ENCODE peak calls at places on chromosomes 6 and 20, in four cellular contexts. E is left ventricle myocardium inferior, T is C1 segment of cervical spinal cord, F is B cell. R is an unnamed sample.

GRCh38 chr6:135667694-135668455 is 170.3 kb upstream of the AHI1 start:
- DNase-seq in T (no peak), F (no peak), E (peak; percentile 30), R (no peak)

GRCh38 chr6:50815436-50816114 is 3.1 kb upstream of the TFAP2B start:
- DNase-seq in T (no peak), F (no peak), E (no peak), R (no peak)

GRCh38 chr6:137640086-137640485 is 145.9 kb upstream of the OLIG3 start:
- DNase-seq in F (no peak), T (peak; percentile 16), E (no peak), R (no peak)

GRCh38 chr6:141164042-141164748 is 968.5 kb upstream of the GJE1 start:
- DNase-seq in F (no peak), E (no peak), T (no peak), R (no peak)

GRCh38 chr6:79612918-79613317 is 18.2 kb upstream of the SH3BGRL2 start:
- DNase-seq in E (no peak), F (no peak), T (no peak), R (no peak)

GRCh38 chr6:104095661-104096416 is 763.9 kb downstream of the HACE1 start:
- DNase-seq in T (no peak), E (no peak), F (no peak), R (no peak)

GRCh38 chr20:48373555-48373934 is 454.3 kb downstream of the PREX1 start:
- DNase-seq in F (no peak), T (no peak), E (no peak), R (no peak)

GRCh38 chr6:31471711-31472110 is 26.2 kb upstream of the MICB start:
- DNase-seq in T (no peak), F (no peak), E (no peak), R (no peak)

GRCh38 chr6:31416394-31417014 is 13.1 kb downstream of the MICA start:
- DNase-seq in E (no peak), T (no peak), F (no peak), R (no peak)

GRCh38 chr6:158067436-158068015 is 85.9 kb downstream of the SYNJ2 start:
- DNase-seq in F (no peak), T (no peak), E (no peak), R (no peak)

GRCh38 chr6:155093430-155093829 is 98.3 kb downstream of the TIAM2 start:
- DNase-seq in T (no peak), F (no peak), E (no peak), R (no peak)

GRCh38 chr20:5919634-5920544 is 30.4 kb downstream of the TRMT6 start:
- DNase-seq in F (no peak), E (no peak), T (no peak), R (no peak)

GRCh38 chr6:26336355-26337198 is 28.4 kb upstream of the BTN3A2 start:
- DNase-seq in F (no peak), E (no peak), T (no peak), R (no peak)

GRCh38 chr20:35039146-35039545 is 53.5 kb downstream of the TRPC4AP start:
- DNase-seq in F (no peak), E (no peak), T (no peak), R (no peak)

GRCh38 chr6:137092018-137092417 is 47.3 kb upstream of the IL20RA start:
- DNase-seq in F (no peak), T (no peak), E (no peak), R (no peak)

GRCh38 chr6:38095054-38095453 is 275.5 kb downstream of the ZFAND3 start:
- DNase-seq in F (no peak), E (no peak), T (no peak), R (no peak)

GRCh38 chr6:26254666-26255176 is 110.3 kb upstream of the BTN3A2 start:
- DNase-seq in T (no peak), F (no peak), E (no peak), R (no peak)

GRCh38 chr20:40607927-40608326 is 81.1 kb downstream of the MAFB start:
- DNase-seq in T (no peak), E (no peak), F (no peak), R (no peak)

GRCh38 chr6:21754891-21755290 is 161.3 kb downstream of the SOX4 start:
- DNase-seq in E (no peak), F (no peak), T (no peak), R (no peak)

GRCh38 chr6:78397537-78397936 is 469.8 kb upstream of the IRAK1BP1 start:
- DNase-seq in T (no peak), E (no peak), F (no peak), R (no peak)

GRCh38 chr20:23047001-23047737 is 2.3 kb downstream of the THBD start:
- DNase-seq in F (no peak), E (no peak), T (no peak), R (no peak)

GRCh38 chr6:166999845-167000253 is 652 bp downstream of the CEP43 start:
- DNase-seq in E (no peak), F (no peak), T (no peak), R (no peak)

GRCh38 chr20:37282558-37282957 is 6.9 kb upstream of the MANBAL start:
- DNase-seq in E (no peak), T (no peak), F (no peak), R (no peak)

GRCh38 chr6:70956451-70957283 is at the start of gene B3GAT2:
- DNase-seq in E (no peak), T (peak; percentile 22), F (peak; percentile 38), R (peak; percentile 44)

GRCh38 chr6:162387723-162388382 is 339.7 kb downstream of the PRKN start:
- DNase-seq in F (no peak), T (no peak), E (peak; percentile 49), R (no peak)

GRCh38 chr6:143180860-143181259 is 120.2 kb downstream of the AIG1 start:
- DNase-seq in E (no peak), T (no peak), F (no peak), R (no peak)

GRCh38 chr20:3727333-3728035 is 5.0 kb upstream of the HSPA12B start:
- DNase-seq in T (no peak), F (no peak), E (no peak), R (no peak)

GRCh38 chr6:113901482-113901881 is 44.3 kb downstream of the MARCKS start:
- DNase-seq in E (no peak), T (no peak), F (no peak), R (no peak)

GRCh38 chr20:11698124-11698523 is 219.6 kb upstream of the BTBD3 start:
- DNase-seq in T (no peak), F (no peak), E (no peak), R (no peak)

GRCh38 chr6:114747995-114748625 is 405.3 kb upstream of the HS3ST5 start:
- DNase-seq in E (no peak), T (no peak), F (no peak), R (peak; percentile 54)

GRCh38 chr6:118719351-118720124 is 68.1 kb upstream of the CEP85L start:
- DNase-seq in F (peak; percentile 34), E (no peak), T (no peak), R (no peak)

GRCh38 chr6:112193111-112193510 is 61.3 kb downstream of the LAMA4 start:
- DNase-seq in E (no peak), F (no peak), T (no peak), R (no peak)

GRCh38 chr20:59125909-59126308 is 37.7 kb upstream of the ZNF831 start:
- DNase-seq in T (no peak), F (no peak), E (no peak), R (no peak)

GRCh38 chr6:21033095-21033494 is 498.8 kb downstream of the CDKAL1 start:
- DNase-seq in T (no peak), F (no peak), E (no peak), R (no peak)

GRCh38 chr20:48760403-48760889 is 67.4 kb downstream of the PREX1 start:
- DNase-seq in T (no peak), F (peak; percentile 67), E (no peak), R (no peak)

GRCh38 chr6:158008894-158009891 is 27.5 kb downstream of the SYNJ2 start:
- DNase-seq in T (peak; percentile 63), E (peak; percentile 55), F (no peak), R (peak; percentile 69)

GRCh38 chr6:106927531-106928398 is 46.8 kb downstream of the CD24 start:
- DNase-seq in T (no peak), F (no peak), E (peak; percentile 16), R (no peak)

GRCh38 chr6:168226832-168227434 is 92.6 kb downstream of the DACT2 start:
- DNase-seq in E (no peak), F (no peak), T (no peak), R (no peak)